ENCODE peak calls at places on chromosomes 7 and 10, in seven cellular contexts. U is pancreas; R is CD8-positive, alpha-beta memory T cell; X is heart right ventricle; Q is Karpas-422; I is colonic mucosa; M is AG04450. J is an unnamed sample. For H3K27me3 and H3K9me3, the result is how much of the 10 kb centered on the place peaks cover.

GRCh38 chr10:4144802-4145201 is 359.8 kb upstream of the KLF6 start:
- DNase-seq in X (no peak), M (no peak), Q (no peak), I (no peak), U (no peak), R (no peak), J (no peak)

GRCh38 chr10:72080042-72081035 is 8.0 kb downstream of the SPOCK2 start:
- DNase-seq in Q (no peak), R (peak), I (no peak), M (no peak), X (no peak), U (no peak), J (no peak)

GRCh38 chr10:18104223-18104872 is 35.9 kb upstream of the CACNB2 start:
- DNase-seq in X (peak), M (no peak), I (peak), R (no peak), U (peak), Q (peak), J (peak)

GRCh38 chr10:16440396-16441105 is 3.7 kb downstream of the PTER start:
- DNase-seq in R (no peak), I (peak), U (peak), X (no peak), Q (no peak), M (no peak), J (no peak)

GRCh38 chr7:37150180-37150579 is 298.5 kb downstream of the ELMO1 start:
- DNase-seq in R (no peak), U (no peak), Q (no peak), I (peak), X (no peak), M (no peak), J (no peak)

GRCh38 chr7:24734306-24734705 is 23.0 kb downstream of the GSDME start:
- DNase-seq in I (no peak), R (no peak), X (no peak), M (no peak), U (no peak), Q (no peak), J (no peak)

GRCh38 chr7:158820656-158821055 is 8.7 kb downstream of the ESYT2 start:
- DNase-seq in M (no peak), X (no peak), Q (no peak), R (no peak), I (no peak), U (no peak), J (peak)

GRCh38 chr10:43254199-43254730 is 12.6 kb downstream of the RASGEF1A start:
- DNase-seq in U (peak), Q (no peak), X (no peak), R (peak), I (no peak), M (no peak), J (no peak)

GRCh38 chr7:124532166-124532565 is 233.4 kb downstream of the GPR37 start:
- DNase-seq in M (no peak), R (no peak), Q (no peak), I (no peak), X (no peak), U (no peak), J (no peak)

GRCh38 chr7:88566174-88566729 is 193.2 kb upstream of the ZNF804B start:
- DNase-seq in Q (no peak), U (no peak), R (no peak), I (no peak), M (no peak), X (no peak), J (no peak)

GRCh38 chr10:76035728-76036409 is 604.4 kb downstream of the LRMDA start:
- DNase-seq in M (no peak), R (no peak), I (no peak), U (peak), X (no peak), Q (no peak), J (no peak)

GRCh38 chr10:63012623-63013022 is 120.5 kb upstream of the NRBF2 start:
- DNase-seq in Q (no peak), X (no peak), M (no peak), R (no peak), I (no peak), U (no peak), J (no peak)

GRCh38 chr7:133310232-133310852 is 57.5 kb downstream of the EXOC4 start:
- DNase-seq in Q (no peak), M (no peak), I (no peak), X (no peak), R (no peak), U (peak), J (no peak)

GRCh38 chr7:20846791-20847190 is 60.1 kb upstream of the SP8 start:
- DNase-seq in I (no peak), U (no peak), X (no peak), Q (no peak), R (no peak), M (no peak), J (no peak)
- H3K27me3 ChIP-seq in I (under half), U (under half), X (under half), Q (under half), R (under half), M (under half), J (under half)

DNA sequence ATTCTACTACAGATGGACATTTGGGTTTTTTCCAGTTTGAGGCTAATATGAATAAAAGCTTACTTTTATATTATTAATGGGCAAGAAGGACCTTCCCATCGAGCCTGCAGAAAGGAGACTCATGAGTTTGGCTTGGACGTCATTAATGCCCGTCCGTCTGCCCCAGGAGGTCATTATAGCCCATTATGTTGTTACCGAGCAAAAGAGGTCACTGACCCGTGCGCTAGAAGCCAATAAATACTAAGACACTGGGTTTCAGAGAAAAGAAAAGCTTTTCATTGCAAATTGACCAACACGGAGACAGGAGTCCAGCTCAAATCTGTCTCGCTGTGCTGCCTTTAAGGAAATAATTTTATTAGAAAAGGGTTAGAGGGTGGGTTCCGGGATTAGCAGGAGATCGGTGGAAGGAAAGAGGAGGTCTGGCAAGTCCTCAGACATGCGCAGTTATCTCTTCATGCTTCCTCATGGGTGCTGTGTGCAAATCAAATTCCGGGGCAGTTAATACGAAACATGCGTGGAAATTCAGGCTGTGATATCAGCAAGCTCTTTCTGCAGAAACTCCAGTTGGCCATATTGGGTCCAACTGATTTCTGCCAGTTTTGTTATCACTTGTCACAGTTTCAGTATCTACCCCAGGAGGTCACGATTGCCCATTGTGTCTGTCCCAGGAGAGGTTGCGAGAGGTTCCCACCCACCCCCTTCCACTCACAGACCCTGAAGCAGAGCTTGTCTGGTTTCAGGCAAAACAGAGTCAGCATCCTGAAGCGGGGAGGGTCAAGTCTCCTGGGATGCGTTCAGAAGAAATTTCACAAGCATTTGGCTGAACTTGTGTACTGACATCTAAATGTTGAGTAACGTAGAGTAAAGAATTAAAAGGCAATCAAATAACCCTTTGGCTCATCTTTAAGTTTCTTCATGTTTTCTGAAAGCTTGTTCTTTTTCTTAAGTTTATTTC is 1.1 kb upstream of the GALNTL5 start:
- DNase-seq in U (no peak), X (peak), M (no peak), I (no peak), R (no peak), Q (no peak), J (no peak)
- H3K4me3 ChIP-seq in U (no peak), X (no peak), M (no peak), I (no peak), R (no peak), Q (no peak), J (no peak)

DNA sequence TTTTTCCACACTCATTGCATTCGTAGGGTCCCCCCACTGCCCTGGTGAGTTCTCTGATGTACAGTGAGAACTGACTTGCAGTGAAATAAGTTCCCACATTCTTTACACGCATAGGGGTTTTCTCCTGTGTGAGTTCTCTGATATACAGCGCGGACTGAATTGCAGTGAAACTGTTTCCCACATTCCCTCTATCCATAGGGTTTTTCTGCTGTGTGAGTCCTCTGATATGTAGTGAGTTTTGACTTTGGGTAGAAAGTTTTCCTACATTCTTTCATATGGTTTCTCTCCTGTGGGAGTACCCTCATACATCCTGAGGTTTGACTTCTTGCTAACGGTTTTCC is 147.0 kb downstream of the GLRX3 start:
- DNase-seq in U (no peak), X (no peak), R (no peak), Q (no peak), I (no peak), M (no peak), J (no peak)
- H3K9me3 ChIP-seq in U (under half), X (half or more), R (under half), Q (half or more), I (under half), M (half or more), J (under half)

DNA sequence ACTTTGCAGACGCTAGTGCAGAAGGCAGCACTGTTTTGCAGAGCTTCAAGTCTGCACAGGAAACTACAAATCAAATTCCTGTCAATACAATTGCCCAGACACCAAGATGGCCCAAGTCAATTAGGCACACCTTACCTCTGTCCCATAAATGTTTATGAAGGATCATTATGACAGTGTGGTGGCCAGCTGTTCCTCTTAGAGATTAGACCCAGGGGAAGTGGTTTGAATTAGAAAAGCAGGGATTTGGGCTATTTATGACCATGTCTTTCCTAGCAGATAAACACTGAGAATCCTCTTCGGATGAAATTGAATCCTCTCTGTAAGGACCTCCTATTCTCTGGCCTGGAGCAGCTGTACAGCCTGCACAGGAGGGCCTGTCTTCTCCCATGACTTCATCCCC is 9.9 kb upstream of the NEUROG3 start:
- DNase-seq in I (no peak), Q (no peak), X (no peak), U (no peak), R (no peak), M (no peak), J (no peak)
- H3K27me3 ChIP-seq in I (under half), Q (under half), X (half or more), U (under half), R (under half), M (under half), J (under half)

DNA sequence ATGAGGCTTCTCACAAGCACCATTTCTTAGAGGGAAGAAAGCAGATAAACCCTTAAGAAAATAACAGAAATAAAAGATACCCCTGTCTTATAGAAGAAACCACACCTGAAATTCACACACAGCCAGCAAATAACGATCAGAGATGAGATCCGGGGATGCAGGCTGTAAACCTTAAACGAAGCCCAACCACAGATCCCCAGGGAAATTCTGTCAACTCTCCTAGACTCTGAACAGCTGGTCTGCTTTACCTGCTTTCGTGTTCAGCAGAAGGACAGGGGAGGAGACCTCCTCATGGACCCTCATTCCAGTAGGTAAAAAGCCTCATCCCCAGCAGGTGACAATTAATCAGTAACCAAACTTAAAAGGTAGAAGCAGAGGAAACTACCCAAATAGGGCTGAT is 45.0 kb downstream of the VOPP1 start:
- DNase-seq in I (no peak), X (no peak), U (no peak), M (no peak), Q (no peak), R (no peak), J (no peak)
- H3K4me3 ChIP-seq in I (no peak), X (no peak), U (no peak), M (no peak), Q (no peak), R (no peak), J (no peak)